ENCODE peak calls at places on chromosomes 11 and 22, in five cellular contexts. One of them, this sample, is unnamed.

GRCh38 chr22:42160830-42161696 is 30.5 kb upstream of the CYP2D6 start:
- DNase-seq in endodermal cell: no peak
- DNase-seq in left cardiac atrium: no peak
- DNase-seq in T-helper 9 cell: no peak
- DNase-seq in HAP-1: no peak
- DNase-seq in this sample: no peak

GRCh38 chr22:40265783-40266182 is 80.5 kb upstream of the ADSL start:
- DNase-seq in endodermal cell: no peak
- DNase-seq in left cardiac atrium: no peak
- DNase-seq in T-helper 9 cell: no peak
- DNase-seq in HAP-1: no peak
- DNase-seq in this sample: no peak

GRCh38 chr11:94845622-94846021 is 77.5 kb downstream of the AMOTL1 start:
- DNase-seq in endodermal cell: no peak
- DNase-seq in left cardiac atrium: no peak
- DNase-seq in T-helper 9 cell: no peak
- DNase-seq in HAP-1: no peak
- DNase-seq in this sample: no peak

GRCh38 chr11:44765026-44765595 is 38.3 kb downstream of the TSPAN18 start:
- DNase-seq in endodermal cell: peak
- DNase-seq in left cardiac atrium: no peak
- DNase-seq in T-helper 9 cell: no peak
- DNase-seq in HAP-1: no peak
- DNase-seq in this sample: no peak

GRCh38 chr11:76329084-76329648 is 51.8 kb downstream of the THAP12 start:
- DNase-seq in endodermal cell: peak
- DNase-seq in left cardiac atrium: no peak
- DNase-seq in T-helper 9 cell: no peak
- DNase-seq in HAP-1: no peak
- DNase-seq in this sample: no peak

GRCh38 chr11:7892059-7892699 is 38.9 kb downstream of the OR10A6 start:
- DNase-seq in endodermal cell: no peak
- DNase-seq in left cardiac atrium: no peak
- DNase-seq in T-helper 9 cell: no peak
- DNase-seq in HAP-1: no peak
- DNase-seq in this sample: no peak

GRCh38 chr11:57649826-57650738 is at the start of gene YPEL4:
- DNase-seq in endodermal cell: peak
- DNase-seq in left cardiac atrium: peak
- DNase-seq in T-helper 9 cell: peak
- DNase-seq in HAP-1: no peak
- DNase-seq in this sample: no peak

GRCh38 chr11:10426475-10426874 is 28.6 kb upstream of the AMPD3 start:
- DNase-seq in endodermal cell: no peak
- DNase-seq in left cardiac atrium: no peak
- DNase-seq in T-helper 9 cell: no peak
- DNase-seq in HAP-1: no peak
- DNase-seq in this sample: no peak

GRCh38 chr22:26648761-26649363 is 8.5 kb upstream of the MIAT start:
- DNase-seq in endodermal cell: no peak
- DNase-seq in left cardiac atrium: no peak
- DNase-seq in T-helper 9 cell: no peak
- DNase-seq in HAP-1: no peak
- DNase-seq in this sample: no peak

GRCh38 chr22:46649176-46650077 is 29.2 kb downstream of the GRAMD4 start:
- DNase-seq in endodermal cell: no peak
- DNase-seq in left cardiac atrium: peak
- DNase-seq in T-helper 9 cell: no peak
- DNase-seq in HAP-1: no peak
- DNase-seq in this sample: no peak

GRCh38 chr11:43567396-43567975 is 113.1 kb upstream of the HSD17B12 start:
- DNase-seq in endodermal cell: peak
- DNase-seq in left cardiac atrium: no peak
- DNase-seq in T-helper 9 cell: no peak
- DNase-seq in HAP-1: peak
- DNase-seq in this sample: peak

GRCh38 chr22:36155702-36156101 is 4.9 kb downstream of the APOL3 start:
- DNase-seq in endodermal cell: no peak
- DNase-seq in left cardiac atrium: peak
- DNase-seq in T-helper 9 cell: no peak
- DNase-seq in HAP-1: no peak
- DNase-seq in this sample: no peak

GRCh38 chr11:81420668-81421550 is 1312.8 kb downstream of the FAM181B start:
- DNase-seq in endodermal cell: peak
- DNase-seq in left cardiac atrium: no peak
- DNase-seq in T-helper 9 cell: no peak
- DNase-seq in HAP-1: peak
- DNase-seq in this sample: no peak

GRCh38 chr11:35688023-35688422 is 25.4 kb downstream of the TRIM44 start:
- DNase-seq in endodermal cell: no peak
- DNase-seq in left cardiac atrium: no peak
- DNase-seq in T-helper 9 cell: no peak
- DNase-seq in HAP-1: no peak
- DNase-seq in this sample: no peak

GRCh38 chr11:17588166-17588565 is 41.1 kb downstream of the OTOG start:
- DNase-seq in endodermal cell: peak
- DNase-seq in left cardiac atrium: no peak
- DNase-seq in T-helper 9 cell: no peak
- DNase-seq in HAP-1: no peak
- DNase-seq in this sample: no peak

GRCh38 chr11:70364745-70365535 is 33.4 kb upstream of the CTTN start:
- DNase-seq in endodermal cell: no peak
- DNase-seq in left cardiac atrium: no peak
- DNase-seq in T-helper 9 cell: peak
- DNase-seq in HAP-1: no peak
- DNase-seq in this sample: no peak

GRCh38 chr11:126438691-126439090 is 83.2 kb downstream of the ST3GAL4 start:
- DNase-seq in endodermal cell: no peak
- DNase-seq in left cardiac atrium: no peak
- DNase-seq in T-helper 9 cell: no peak
- DNase-seq in HAP-1: no peak
- DNase-seq in this sample: no peak

GRCh38 chr11:75346912-75347647 is 4.4 kb downstream of the ARRB1 start:
- DNase-seq in endodermal cell: no peak
- DNase-seq in left cardiac atrium: peak
- DNase-seq in T-helper 9 cell: no peak
- DNase-seq in HAP-1: no peak
- DNase-seq in this sample: no peak

GRCh38 chr11:1146311-1146864 is 11.4 kb upstream of the MUC5AC start:
- DNase-seq in endodermal cell: no peak
- DNase-seq in left cardiac atrium: no peak
- DNase-seq in T-helper 9 cell: no peak
- DNase-seq in HAP-1: no peak
- DNase-seq in this sample: no peak

GRCh38 chr11:132576706-132577105 is 955.6 kb downstream of the OPCML start:
- DNase-seq in endodermal cell: peak
- DNase-seq in left cardiac atrium: no peak
- DNase-seq in T-helper 9 cell: no peak
- DNase-seq in HAP-1: no peak
- DNase-seq in this sample: no peak

GRCh38 chr11:75705541-75705940 is 12.1 kb upstream of the MOGAT2 start:
- DNase-seq in endodermal cell: no peak
- DNase-seq in left cardiac atrium: no peak
- DNase-seq in T-helper 9 cell: no peak
- DNase-seq in HAP-1: no peak
- DNase-seq in this sample: no peak

GRCh38 chr11:34235189-34235588 is 122.6 kb downstream of the ABTB2 start:
- DNase-seq in endodermal cell: no peak
- DNase-seq in left cardiac atrium: no peak
- DNase-seq in T-helper 9 cell: no peak
- DNase-seq in HAP-1: no peak
- DNase-seq in this sample: no peak

GRCh38 chr22:19419464-19420178 is 11.9 kb downstream of the HIRA start:
- DNase-seq in endodermal cell: peak
- DNase-seq in left cardiac atrium: no peak
- DNase-seq in T-helper 9 cell: no peak
- DNase-seq in HAP-1: peak
- DNase-seq in this sample: no peak

GRCh38 chr11:74818283-74818946 is 69.8 kb downstream of the RNF169 start:
- DNase-seq in endodermal cell: no peak
- DNase-seq in left cardiac atrium: no peak
- DNase-seq in T-helper 9 cell: no peak
- DNase-seq in HAP-1: no peak
- DNase-seq in this sample: no peak

GRCh38 chr11:83540112-83540675 is 254.0 kb upstream of the CCDC90B start:
- DNase-seq in endodermal cell: peak
- DNase-seq in left cardiac atrium: no peak
- DNase-seq in T-helper 9 cell: no peak
- DNase-seq in HAP-1: no peak
- DNase-seq in this sample: no peak

GRCh38 chr11:20226936-20227335 is 66.7 kb upstream of the DBX1 start:
- DNase-seq in endodermal cell: no peak
- DNase-seq in left cardiac atrium: no peak
- DNase-seq in T-helper 9 cell: no peak
- DNase-seq in HAP-1: no peak
- DNase-seq in this sample: no peak

GRCh38 chr22:45885941-45886395 is 91.0 kb downstream of the WNT7B start:
- DNase-seq in endodermal cell: peak
- DNase-seq in left cardiac atrium: no peak
- DNase-seq in T-helper 9 cell: no peak
- DNase-seq in HAP-1: no peak
- DNase-seq in this sample: no peak

GRCh38 chr11:35714882-35715612 is 52.5 kb downstream of the TRIM44 start:
- DNase-seq in endodermal cell: no peak
- DNase-seq in left cardiac atrium: no peak
- DNase-seq in T-helper 9 cell: no peak
- DNase-seq in HAP-1: no peak
- DNase-seq in this sample: no peak

GRCh38 chr22:47610281-47610680 is 847.8 kb downstream of the TBC1D22A start:
- DNase-seq in endodermal cell: no peak
- DNase-seq in left cardiac atrium: no peak
- DNase-seq in T-helper 9 cell: no peak
- DNase-seq in HAP-1: no peak
- DNase-seq in this sample: no peak

GRCh38 chr22:29457730-29458129 is 19.3 kb downstream of the RFPL1 start:
- DNase-seq in endodermal cell: peak
- DNase-seq in left cardiac atrium: no peak
- DNase-seq in T-helper 9 cell: no peak
- DNase-seq in HAP-1: peak
- DNase-seq in this sample: peak

GRCh38 chr11:78256962-78257361 is 68.2 kb downstream of the USP35 start:
- DNase-seq in endodermal cell: no peak
- DNase-seq in left cardiac atrium: peak
- DNase-seq in T-helper 9 cell: no peak
- DNase-seq in HAP-1: no peak
- DNase-seq in this sample: no peak

GRCh38 chr11:76589477-76589876 is 81.1 kb downstream of the LRRC32 start:
- DNase-seq in endodermal cell: no peak
- DNase-seq in left cardiac atrium: no peak
- DNase-seq in T-helper 9 cell: no peak
- DNase-seq in HAP-1: no peak
- DNase-seq in this sample: no peak

GRCh38 chr22:37972527-37972926 is 11.8 kb downstream of the SOX10 start:
- DNase-seq in endodermal cell: no peak
- DNase-seq in left cardiac atrium: no peak
- DNase-seq in T-helper 9 cell: no peak
- DNase-seq in HAP-1: no peak
- DNase-seq in this sample: no peak

GRCh38 chr11:4464216-4465159 is 15.4 kb downstream of the OR52K2 start:
- DNase-seq in endodermal cell: peak
- DNase-seq in left cardiac atrium: no peak
- DNase-seq in T-helper 9 cell: no peak
- DNase-seq in HAP-1: no peak
- DNase-seq in this sample: no peak

GRCh38 chr11:129814244-129814992 is 1.2 kb upstream of the TMEM45B start:
- DNase-seq in endodermal cell: peak
- DNase-seq in left cardiac atrium: no peak
- DNase-seq in T-helper 9 cell: peak
- DNase-seq in HAP-1: no peak
- DNase-seq in this sample: no peak

GRCh38 chr11:112785717-112786116 is 175.5 kb upstream of the NCAM1 start:
- DNase-seq in endodermal cell: peak
- DNase-seq in left cardiac atrium: no peak
- DNase-seq in T-helper 9 cell: no peak
- DNase-seq in HAP-1: no peak
- DNase-seq in this sample: no peak

GRCh38 chr11:94837317-94837716 is 69.2 kb downstream of the AMOTL1 start:
- DNase-seq in endodermal cell: no peak
- DNase-seq in left cardiac atrium: peak
- DNase-seq in T-helper 9 cell: no peak
- DNase-seq in HAP-1: no peak
- DNase-seq in this sample: no peak